ENCODE peak calls at places on chromosome 1, in four cellular contexts. E is AG04449, F is brain microvascular endothelial cell, M is cardiac muscle cell. B is an unnamed sample.

GRCh38 chr1:21572141-21572540 is 62.9 kb downstream of the ALPL start:
- DNase-seq in E (no peak), F (no peak), M (no peak), B (no peak)

GRCh38 chr1:32984090-32984828 is 19.6 kb upstream of the RNF19B start:
- DNase-seq in E (no peak), F (peak), M (no peak), B (no peak)

GRCh38 chr1:202958544-202959275 is 598 bp upstream of the ADIPOR1 start:
- DNase-seq in E (no peak), F (no peak), M (no peak), B (no peak)

GRCh38 chr1:114594046-114594445 is 12.6 kb upstream of the BCAS2 start:
- DNase-seq in E (no peak), F (no peak), M (no peak), B (no peak)

GRCh38 chr1:169694304-169694703 is 17.1 kb downstream of the SELL start:
- DNase-seq in E (no peak), F (no peak), M (no peak), B (no peak)

GRCh38 chr1:231924183-231924582 is 297.6 kb downstream of the DISC1 start:
- DNase-seq in E (no peak), F (no peak), M (no peak), B (no peak)

GRCh38 chr1:225737179-225737578 is 40.4 kb upstream of the SRP9 start:
- DNase-seq in E (no peak), F (no peak), M (no peak), B (no peak)

GRCh38 chr1:204545881-204546280 is 29.7 kb downstream of the MDM4 start:
- DNase-seq in E (no peak), F (no peak), M (no peak), B (no peak)

GRCh38 chr1:92817986-92818764 is 13.7 kb upstream of the RPL5 start:
- DNase-seq in E (no peak), F (no peak), M (peak), B (no peak)

GRCh38 chr1:56506314-56506743 is 73.0 kb downstream of the PLPP3 start:
- DNase-seq in E (no peak), F (no peak), M (no peak), B (no peak)